ENCODE peak calls at places on chromosome X, in nine cellular contexts. A is stomach, Q is ovary, T is H1, D is uterus, G is sigmoid colon, K is body of pancreas, I is IMR-90, L is endothelial cell of umbilical vein. M is an unnamed sample.

GRCh38 chrX:10922158-10922557 is 189.0 kb upstream of the HCCS start:
- DNase-seq in A (no peak), Q (no peak), T (no peak), D (no peak), G (no peak), K (no peak), I (peak; percentile 86), L (peak; percentile 84), M (no peak)

GRCh38 chrX:143094501-143095110 is 68.9 kb downstream of the SPANXN4 start:
- DNase-seq in A (no peak), Q (no peak), T (no peak), D (no peak), G (no peak), K (no peak), I (no peak), L (no peak), M (no peak)

GRCh38 chrX:40511258-40511657 is 69.5 kb upstream of the ATP6AP2 start:
- DNase-seq in A (no peak), Q (no peak), T (no peak), D (no peak), G (no peak), K (no peak), I (no peak), L (no peak), M (no peak)

GRCh38 chrX:47351706-47352105 is 18.7 kb upstream of the ZNF157 start:
- DNase-seq in A (no peak), Q (no peak), T (no peak), D (no peak), G (no peak), K (no peak), I (peak; percentile 60), L (no peak), M (no peak)

GRCh38 chrX:39336709-39337294 is 535.5 kb downstream of the MID1IP1 start:
- DNase-seq in A (no peak), Q (peak; percentile 56), T (no peak), D (peak; percentile 70), G (peak; percentile 86), K (no peak), I (no peak), L (peak; percentile 36), M (peak; percentile 51)

GRCh38 chrX:136183917-136184316 is 36.6 kb downstream of the FHL1 start:
- DNase-seq in A (no peak), Q (no peak), T (no peak), D (no peak), G (no peak), K (no peak), I (no peak), L (no peak), M (no peak)

GRCh38 chrX:48937065-48937907 is 18.5 kb upstream of the PIM2 start:
- DNase-seq in A (peak; percentile 72), Q (no peak), T (peak; percentile 52), D (no peak), G (no peak), K (peak; percentile 29), I (no peak), L (no peak), M (peak; percentile 25)

GRCh38 chrX:119512145-119512800 is 44.0 kb downstream of the SLC25A5 start:
- DNase-seq in A (peak; percentile 71), Q (peak; percentile 21), T (no peak), D (peak; percentile 24), G (peak; percentile 73), K (peak; percentile 79), I (peak; percentile 66), L (peak; percentile 55), M (peak; percentile 39)

GRCh38 chrX:110397904-110398303 is 39.3 kb downstream of the RTL9 start:
- DNase-seq in A (no peak), Q (no peak), T (no peak), D (no peak), G (no peak), K (no peak), I (no peak), L (no peak), M (no peak)

GRCh38 chrX:68942797-68943196 is 114.0 kb downstream of the EFNB1 start:
- DNase-seq in A (no peak), Q (no peak), T (no peak), D (no peak), G (peak; percentile 36), K (no peak), I (no peak), L (no peak), M (no peak)

GRCh38 chrX:41733939-41734338 is 10.0 kb downstream of the GPR82 start:
- DNase-seq in A (no peak), Q (no peak), T (no peak), D (no peak), G (no peak), K (no peak), I (no peak), L (no peak), M (no peak)

GRCh38 chrX:69179380-69179911 is 14.2 kb upstream of the PJA1 start:
- DNase-seq in A (no peak), Q (peak; percentile 62), T (no peak), D (peak; percentile 67), G (no peak), K (peak; percentile 21), I (peak; percentile 29), L (no peak), M (no peak)

DNA sequence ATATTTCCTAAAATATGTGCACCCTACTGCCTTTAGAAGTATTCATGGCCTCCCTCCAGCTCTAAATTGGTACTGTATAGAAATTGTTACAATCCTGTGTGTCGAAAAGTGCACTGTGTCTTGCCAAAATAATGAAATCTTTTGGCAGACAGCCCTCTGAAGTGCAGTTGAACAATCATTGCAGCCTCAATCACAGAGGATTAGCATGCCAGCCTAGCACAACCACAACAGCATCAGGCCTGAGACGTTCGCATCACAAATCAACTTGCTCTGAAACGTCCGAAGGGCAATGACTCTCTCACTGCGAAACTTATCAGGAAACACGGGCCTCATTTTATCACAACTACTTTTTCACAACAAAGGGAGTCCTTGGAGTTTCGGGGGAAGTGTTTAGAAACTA is 99.0 kb downstream of the ANOS1 start:
- DNase-seq in A (no peak), Q (no peak), T (no peak), D (no peak), G (no peak), K (no peak), I (no peak), L (no peak), M (no peak)
- TF ChIP-seq POLR2A in A (no peak), Q (no peak), T (no peak), D (no peak), G (no peak), K (no peak), I (no peak), L (no peak), M (no peak)

DNA sequence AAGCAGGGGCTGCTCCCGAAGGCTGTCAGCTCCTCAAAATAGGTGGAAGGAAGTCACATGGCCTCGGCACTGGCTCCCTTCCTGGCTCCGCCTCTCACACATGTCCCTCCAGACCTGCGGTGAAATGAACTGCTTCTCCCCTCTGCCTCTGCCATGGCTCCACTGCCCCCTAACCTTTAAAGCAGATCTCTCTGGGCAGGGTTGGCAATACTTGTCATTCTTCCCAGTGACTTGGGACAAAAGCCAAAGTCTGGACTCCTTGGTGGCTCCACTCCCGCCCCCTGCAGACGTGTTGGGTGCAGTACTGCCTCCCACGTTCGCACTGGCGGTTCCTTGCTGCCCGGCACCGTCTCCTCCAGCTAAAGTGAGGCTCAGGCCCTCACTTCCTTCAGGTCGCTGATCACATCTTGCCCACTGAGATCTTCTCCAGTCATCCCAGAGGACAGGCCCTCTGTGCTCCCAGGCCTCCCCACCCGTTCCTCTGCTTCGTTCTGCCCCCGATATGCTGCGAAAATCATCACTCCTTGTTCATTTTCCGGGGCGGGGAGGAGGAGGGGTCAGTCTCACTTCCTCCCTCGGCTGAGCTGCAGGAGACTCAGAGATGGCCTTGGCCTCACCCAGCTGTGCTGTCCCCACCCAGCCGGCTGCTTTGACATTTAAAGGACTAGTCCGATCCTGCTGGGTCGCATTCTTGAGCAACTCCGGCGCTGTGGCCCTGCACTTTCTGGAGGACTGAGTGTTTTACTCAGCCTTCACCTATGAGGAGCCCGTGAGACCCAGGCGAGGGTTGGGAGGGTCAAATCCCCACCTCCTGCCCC is 97.4 kb downstream of the PHKA2 start:
- DNase-seq in A (peak; percentile 68), Q (peak; percentile 78), T (peak; percentile 59), D (peak; percentile 76), G (peak; percentile 88), K (peak; percentile 78), I (peak; percentile 23), L (peak; percentile 59), M (peak; percentile 85)
- TF ChIP-seq POLR2A in A (no peak), Q (no peak), T (no peak), D (no peak), G (no peak), K (peak; percentile 21), I (no peak), L (no peak), M (peak; percentile 40)

GRCh38 chrX:123961268-123962005 is at the start of gene STAG2:
- DNase-seq in A (peak; percentile 70), Q (peak; percentile 86), T (peak; percentile 62), D (peak; percentile 86), G (peak; percentile 93), K (peak; percentile 79), I (peak; percentile 85), L (peak; percentile 74), M (peak; percentile 84)

GRCh38 chrX:123960956-123961267 is 594 bp upstream of the STAG2 start:
- DNase-seq in A (no peak), Q (no peak), T (no peak), D (no peak), G (no peak), K (no peak), I (no peak), L (no peak), M (no peak)

GRCh38 chrX:123962006-123962485 is 540 bp downstream of the STAG2 start:
- DNase-seq in A (no peak), Q (no peak), T (no peak), D (no peak), G (no peak), K (no peak), I (no peak), L (no peak), M (no peak)

GRCh38 chrX:123964155-123964554 is 2.6 kb downstream of the STAG2 start:
- DNase-seq in A (no peak), Q (no peak), T (no peak), D (no peak), G (no peak), K (no peak), I (peak; percentile 43), L (peak; percentile 20), M (no peak)

DNA sequence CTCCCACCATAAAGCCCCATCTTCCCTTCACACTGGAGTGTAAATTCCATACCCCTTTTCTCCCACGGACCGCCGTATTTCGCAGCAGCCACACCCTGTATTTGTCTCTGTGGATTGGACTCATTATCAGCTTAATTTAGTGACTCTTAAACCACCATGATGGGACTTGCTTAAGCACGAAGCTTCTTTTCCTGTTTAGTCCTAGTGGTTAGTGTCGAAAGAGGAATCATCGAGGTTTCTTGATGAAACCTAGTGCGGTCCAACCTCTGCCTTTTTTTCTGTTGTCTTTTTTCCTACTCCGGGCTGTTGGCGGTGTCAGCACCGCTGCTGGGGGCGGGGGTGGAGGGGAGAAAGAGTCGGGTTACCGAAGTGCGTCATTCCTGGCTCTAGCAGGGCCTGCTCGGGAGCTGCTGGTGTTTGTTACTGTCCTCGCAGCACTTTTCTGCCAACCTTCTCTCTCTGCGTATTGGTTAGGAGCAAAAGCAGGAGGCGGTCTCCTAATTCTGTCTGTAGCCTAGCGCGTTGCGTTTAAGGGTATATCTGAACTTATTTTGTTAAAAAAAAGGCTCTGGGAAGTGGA is 1.4 kb downstream of the STAG2 start:
- DNase-seq in A (peak; percentile 88), Q (peak; percentile 93), T (peak; percentile 64), D (peak; percentile 95), G (peak; percentile 97), K (peak; percentile 91), I (peak; percentile 94), L (peak; percentile 93), M (peak; percentile 92)
- TF ChIP-seq POLR2A in A (peak; percentile 67), Q (peak; percentile 56), T (peak; percentile 70), D (peak; percentile 73), G (peak; percentile 76), K (peak; percentile 85), I (peak; percentile 72), L (no peak), M (peak; percentile 83)

GRCh38 chrX:129779747-129780146 is at the start of gene SASH3:
- DNase-seq in A (peak; percentile 50), Q (no peak), T (no peak), D (no peak), G (peak; percentile 78), K (peak; percentile 17), I (no peak), L (no peak), M (peak; percentile 19)
- TF ChIP-seq POLR2A in A (no peak), Q (no peak), T (no peak), D (no peak), G (no peak), K (peak; percentile 19), I (no peak), L (no peak), M (no peak)